ENCODE peak calls at places on chromosomes 3 and 15, in nine cellular contexts. One of them, this sample, is unnamed.

GRCh38 chr3:54758461-54758860 is 169.4 kb downstream of the LRTM1 start:
- DNase-seq in A172: no peak
- DNase-seq in RPMI8226: no peak
- DNase-seq in T-helper 2 cell: no peak
- DNase-seq in astrocyte of the hippocampus: no peak
- DNase-seq in HEK293T: no peak
- DNase-seq in activated CD4-positive, alpha-beta memory T cell treated with anti-CD3 and anti-CD28 coated beads, Interleukin-2, amount 10 ng/mL, durations not matched to agents 7 days and 5 days: no peak
- DNase-seq in astrocyte of the spinal cord: no peak
- DNase-seq in omental fat pad: no peak
- DNase-seq in this sample: no peak

GRCh38 chr15:53378096-53378620 is 381.3 kb downstream of the WDR72 start:
- DNase-seq in A172: no peak
- DNase-seq in RPMI8226: peak
- DNase-seq in T-helper 2 cell: no peak
- DNase-seq in astrocyte of the hippocampus: no peak
- DNase-seq in HEK293T: no peak
- DNase-seq in activated CD4-positive, alpha-beta memory T cell treated with anti-CD3 and anti-CD28 coated beads, Interleukin-2, amount 10 ng/mL, durations not matched to agents 7 days and 5 days: no peak
- DNase-seq in astrocyte of the spinal cord: no peak
- DNase-seq in omental fat pad: no peak
- DNase-seq in this sample: no peak

GRCh38 chr3:140349938-140350337 is 327.9 kb upstream of the TRIM42 start:
- DNase-seq in A172: no peak
- DNase-seq in RPMI8226: no peak
- DNase-seq in T-helper 2 cell: no peak
- DNase-seq in astrocyte of the hippocampus: no peak
- DNase-seq in HEK293T: no peak
- DNase-seq in activated CD4-positive, alpha-beta memory T cell treated with anti-CD3 and anti-CD28 coated beads, Interleukin-2, amount 10 ng/mL, durations not matched to agents 7 days and 5 days: no peak
- DNase-seq in astrocyte of the spinal cord: no peak
- DNase-seq in omental fat pad: no peak
- DNase-seq in this sample: no peak

GRCh38 chr3:148748323-148748722 is 50.6 kb downstream of the AGTR1 start:
- DNase-seq in A172: no peak
- DNase-seq in RPMI8226: no peak
- DNase-seq in T-helper 2 cell: no peak
- DNase-seq in astrocyte of the hippocampus: no peak
- DNase-seq in HEK293T: no peak
- DNase-seq in activated CD4-positive, alpha-beta memory T cell treated with anti-CD3 and anti-CD28 coated beads, Interleukin-2, amount 10 ng/mL, durations not matched to agents 7 days and 5 days: no peak
- DNase-seq in astrocyte of the spinal cord: no peak
- DNase-seq in omental fat pad: no peak
- DNase-seq in this sample: no peak

GRCh38 chr3:187521546-187521945 is 148.6 kb downstream of the SST start:
- DNase-seq in A172: no peak
- DNase-seq in RPMI8226: no peak
- DNase-seq in T-helper 2 cell: no peak
- DNase-seq in astrocyte of the hippocampus: no peak
- DNase-seq in HEK293T: no peak
- DNase-seq in activated CD4-positive, alpha-beta memory T cell treated with anti-CD3 and anti-CD28 coated beads, Interleukin-2, amount 10 ng/mL, durations not matched to agents 7 days and 5 days: no peak
- DNase-seq in astrocyte of the spinal cord: no peak
- DNase-seq in omental fat pad: no peak
- DNase-seq in this sample: no peak

GRCh38 chr3:53482227-53482626 is 12.2 kb upstream of the CACNA1D start:
- DNase-seq in A172: no peak
- DNase-seq in RPMI8226: no peak
- DNase-seq in T-helper 2 cell: no peak
- DNase-seq in astrocyte of the hippocampus: peak
- DNase-seq in HEK293T: no peak
- DNase-seq in activated CD4-positive, alpha-beta memory T cell treated with anti-CD3 and anti-CD28 coated beads, Interleukin-2, amount 10 ng/mL, durations not matched to agents 7 days and 5 days: no peak
- DNase-seq in astrocyte of the spinal cord: no peak
- DNase-seq in omental fat pad: no peak
- DNase-seq in this sample: no peak

GRCh38 chr15:74656935-74657535 is 38.8 kb downstream of the EDC3 start:
- DNase-seq in A172: no peak
- DNase-seq in RPMI8226: no peak
- DNase-seq in T-helper 2 cell: no peak
- DNase-seq in astrocyte of the hippocampus: no peak
- DNase-seq in HEK293T: no peak
- DNase-seq in activated CD4-positive, alpha-beta memory T cell treated with anti-CD3 and anti-CD28 coated beads, Interleukin-2, amount 10 ng/mL, durations not matched to agents 7 days and 5 days: no peak
- DNase-seq in astrocyte of the spinal cord: no peak
- DNase-seq in omental fat pad: no peak
- DNase-seq in this sample: no peak

GRCh38 chr3:129345971-129346370 is 67.3 kb downstream of the HMCES start:
- DNase-seq in A172: no peak
- DNase-seq in RPMI8226: no peak
- DNase-seq in T-helper 2 cell: no peak
- DNase-seq in astrocyte of the hippocampus: peak
- DNase-seq in HEK293T: no peak
- DNase-seq in activated CD4-positive, alpha-beta memory T cell treated with anti-CD3 and anti-CD28 coated beads, Interleukin-2, amount 10 ng/mL, durations not matched to agents 7 days and 5 days: no peak
- DNase-seq in astrocyte of the spinal cord: peak
- DNase-seq in omental fat pad: no peak
- DNase-seq in this sample: no peak

GRCh38 chr15:59283717-59284336 is 77.2 kb downstream of the LDHAL6B start:
- DNase-seq in A172: peak
- DNase-seq in RPMI8226: no peak
- DNase-seq in T-helper 2 cell: no peak
- DNase-seq in astrocyte of the hippocampus: no peak
- DNase-seq in HEK293T: no peak
- DNase-seq in activated CD4-positive, alpha-beta memory T cell treated with anti-CD3 and anti-CD28 coated beads, Interleukin-2, amount 10 ng/mL, durations not matched to agents 7 days and 5 days: no peak
- DNase-seq in astrocyte of the spinal cord: no peak
- DNase-seq in omental fat pad: no peak
- DNase-seq in this sample: no peak

GRCh38 chr3:136734382-136735070 is 17.7 kb downstream of the STAG1 start:
- DNase-seq in A172: no peak
- DNase-seq in RPMI8226: no peak
- DNase-seq in T-helper 2 cell: no peak
- DNase-seq in astrocyte of the hippocampus: no peak
- DNase-seq in HEK293T: no peak
- DNase-seq in activated CD4-positive, alpha-beta memory T cell treated with anti-CD3 and anti-CD28 coated beads, Interleukin-2, amount 10 ng/mL, durations not matched to agents 7 days and 5 days: no peak
- DNase-seq in astrocyte of the spinal cord: no peak
- DNase-seq in omental fat pad: no peak
- DNase-seq in this sample: no peak

GRCh38 chr15:101065570-101066221 is 146.5 kb downstream of the LRRK1 start:
- DNase-seq in A172: no peak
- DNase-seq in RPMI8226: no peak
- DNase-seq in T-helper 2 cell: no peak
- DNase-seq in astrocyte of the hippocampus: no peak
- DNase-seq in HEK293T: no peak
- DNase-seq in activated CD4-positive, alpha-beta memory T cell treated with anti-CD3 and anti-CD28 coated beads, Interleukin-2, amount 10 ng/mL, durations not matched to agents 7 days and 5 days: no peak
- DNase-seq in astrocyte of the spinal cord: no peak
- DNase-seq in omental fat pad: no peak
- DNase-seq in this sample: no peak

GRCh38 chr15:77819271-77819806 is 186.6 kb upstream of the LINGO1 start:
- DNase-seq in A172: no peak
- DNase-seq in RPMI8226: no peak
- DNase-seq in T-helper 2 cell: no peak
- DNase-seq in astrocyte of the hippocampus: peak
- DNase-seq in HEK293T: peak
- DNase-seq in activated CD4-positive, alpha-beta memory T cell treated with anti-CD3 and anti-CD28 coated beads, Interleukin-2, amount 10 ng/mL, durations not matched to agents 7 days and 5 days: no peak
- DNase-seq in astrocyte of the spinal cord: no peak
- DNase-seq in omental fat pad: no peak
- DNase-seq in this sample: peak

GRCh38 chr3:190325923-190326322 is 3.7 kb upstream of the CLDN1 start:
- DNase-seq in A172: no peak
- DNase-seq in RPMI8226: no peak
- DNase-seq in T-helper 2 cell: no peak
- DNase-seq in astrocyte of the hippocampus: peak
- DNase-seq in HEK293T: no peak
- DNase-seq in activated CD4-positive, alpha-beta memory T cell treated with anti-CD3 and anti-CD28 coated beads, Interleukin-2, amount 10 ng/mL, durations not matched to agents 7 days and 5 days: no peak
- DNase-seq in astrocyte of the spinal cord: peak
- DNase-seq in omental fat pad: no peak
- DNase-seq in this sample: no peak

GRCh38 chr15:27114440-27114839 is 143.5 kb downstream of the GABRG3 start:
- DNase-seq in A172: no peak
- DNase-seq in RPMI8226: no peak
- DNase-seq in T-helper 2 cell: no peak
- DNase-seq in astrocyte of the hippocampus: no peak
- DNase-seq in HEK293T: no peak
- DNase-seq in activated CD4-positive, alpha-beta memory T cell treated with anti-CD3 and anti-CD28 coated beads, Interleukin-2, amount 10 ng/mL, durations not matched to agents 7 days and 5 days: no peak
- DNase-seq in astrocyte of the spinal cord: no peak
- DNase-seq in omental fat pad: no peak
- DNase-seq in this sample: no peak

GRCh38 chr3:49004352-49005297 is 2.6 kb upstream of the WDR6 start:
- DNase-seq in A172: no peak
- DNase-seq in RPMI8226: no peak
- DNase-seq in T-helper 2 cell: no peak
- DNase-seq in astrocyte of the hippocampus: no peak
- DNase-seq in HEK293T: no peak
- DNase-seq in activated CD4-positive, alpha-beta memory T cell treated with anti-CD3 and anti-CD28 coated beads, Interleukin-2, amount 10 ng/mL, durations not matched to agents 7 days and 5 days: no peak
- DNase-seq in astrocyte of the spinal cord: no peak
- DNase-seq in omental fat pad: no peak
- DNase-seq in this sample: no peak

GRCh38 chr15:37903932-37904493 is 30.4 kb upstream of the TMCO5A start:
- DNase-seq in A172: no peak
- DNase-seq in RPMI8226: no peak
- DNase-seq in T-helper 2 cell: no peak
- DNase-seq in astrocyte of the hippocampus: no peak
- DNase-seq in HEK293T: no peak
- DNase-seq in activated CD4-positive, alpha-beta memory T cell treated with anti-CD3 and anti-CD28 coated beads, Interleukin-2, amount 10 ng/mL, durations not matched to agents 7 days and 5 days: no peak
- DNase-seq in astrocyte of the spinal cord: no peak
- DNase-seq in omental fat pad: no peak
- DNase-seq in this sample: no peak

GRCh38 chr3:125916376-125916978 is 52.5 kb upstream of the ROPN1B start:
- DNase-seq in A172: peak
- DNase-seq in RPMI8226: peak
- DNase-seq in T-helper 2 cell: peak
- DNase-seq in astrocyte of the hippocampus: peak
- DNase-seq in HEK293T: peak
- DNase-seq in activated CD4-positive, alpha-beta memory T cell treated with anti-CD3 and anti-CD28 coated beads, Interleukin-2, amount 10 ng/mL, durations not matched to agents 7 days and 5 days: no peak
- DNase-seq in astrocyte of the spinal cord: peak
- DNase-seq in omental fat pad: peak
- DNase-seq in this sample: peak

GRCh38 chr3:55160241-55160877 is 232.5 kb upstream of the LRTM1 start:
- DNase-seq in A172: peak
- DNase-seq in RPMI8226: no peak
- DNase-seq in T-helper 2 cell: no peak
- DNase-seq in astrocyte of the hippocampus: peak
- DNase-seq in HEK293T: no peak
- DNase-seq in activated CD4-positive, alpha-beta memory T cell treated with anti-CD3 and anti-CD28 coated beads, Interleukin-2, amount 10 ng/mL, durations not matched to agents 7 days and 5 days: no peak
- DNase-seq in astrocyte of the spinal cord: peak
- DNase-seq in omental fat pad: no peak
- DNase-seq in this sample: no peak

GRCh38 chr3:123119388-123119787 is 52.6 kb downstream of the PDIA5 start:
- DNase-seq in A172: no peak
- DNase-seq in RPMI8226: no peak
- DNase-seq in T-helper 2 cell: no peak
- DNase-seq in astrocyte of the hippocampus: no peak
- DNase-seq in HEK293T: no peak
- DNase-seq in activated CD4-positive, alpha-beta memory T cell treated with anti-CD3 and anti-CD28 coated beads, Interleukin-2, amount 10 ng/mL, durations not matched to agents 7 days and 5 days: no peak
- DNase-seq in astrocyte of the spinal cord: no peak
- DNase-seq in omental fat pad: no peak
- DNase-seq in this sample: no peak

GRCh38 chr3:117545484-117545883 is 835.9 kb downstream of the TUSC7 start:
- DNase-seq in A172: no peak
- DNase-seq in RPMI8226: no peak
- DNase-seq in T-helper 2 cell: no peak
- DNase-seq in astrocyte of the hippocampus: no peak
- DNase-seq in HEK293T: no peak
- DNase-seq in activated CD4-positive, alpha-beta memory T cell treated with anti-CD3 and anti-CD28 coated beads, Interleukin-2, amount 10 ng/mL, durations not matched to agents 7 days and 5 days: no peak
- DNase-seq in astrocyte of the spinal cord: no peak
- DNase-seq in omental fat pad: no peak
- DNase-seq in this sample: no peak

GRCh38 chr3:44966795-44967278 is 9.1 kb downstream of the ZDHHC3 start:
- DNase-seq in A172: no peak
- DNase-seq in RPMI8226: no peak
- DNase-seq in T-helper 2 cell: no peak
- DNase-seq in astrocyte of the hippocampus: no peak
- DNase-seq in HEK293T: no peak
- DNase-seq in activated CD4-positive, alpha-beta memory T cell treated with anti-CD3 and anti-CD28 coated beads, Interleukin-2, amount 10 ng/mL, durations not matched to agents 7 days and 5 days: no peak
- DNase-seq in astrocyte of the spinal cord: no peak
- DNase-seq in omental fat pad: no peak
- DNase-seq in this sample: no peak

GRCh38 chr3:76943671-76944070 is 96.2 kb upstream of the ROBO2 start:
- DNase-seq in A172: no peak
- DNase-seq in RPMI8226: no peak
- DNase-seq in T-helper 2 cell: no peak
- DNase-seq in astrocyte of the hippocampus: no peak
- DNase-seq in HEK293T: no peak
- DNase-seq in activated CD4-positive, alpha-beta memory T cell treated with anti-CD3 and anti-CD28 coated beads, Interleukin-2, amount 10 ng/mL, durations not matched to agents 7 days and 5 days: no peak
- DNase-seq in astrocyte of the spinal cord: no peak
- DNase-seq in omental fat pad: no peak
- DNase-seq in this sample: no peak

GRCh38 chr3:112128843-112129727 is 4.0 kb downstream of the GCSAM start:
- DNase-seq in A172: no peak
- DNase-seq in RPMI8226: peak
- DNase-seq in T-helper 2 cell: peak
- DNase-seq in astrocyte of the hippocampus: no peak
- DNase-seq in HEK293T: no peak
- DNase-seq in activated CD4-positive, alpha-beta memory T cell treated with anti-CD3 and anti-CD28 coated beads, Interleukin-2, amount 10 ng/mL, durations not matched to agents 7 days and 5 days: peak
- DNase-seq in astrocyte of the spinal cord: no peak
- DNase-seq in omental fat pad: no peak
- DNase-seq in this sample: no peak

GRCh38 chr3:50504681-50505080 is 1.2 kb upstream of the CACNA2D2 start:
- DNase-seq in A172: no peak
- DNase-seq in RPMI8226: no peak
- DNase-seq in T-helper 2 cell: no peak
- DNase-seq in astrocyte of the hippocampus: no peak
- DNase-seq in HEK293T: no peak
- DNase-seq in activated CD4-positive, alpha-beta memory T cell treated with anti-CD3 and anti-CD28 coated beads, Interleukin-2, amount 10 ng/mL, durations not matched to agents 7 days and 5 days: no peak
- DNase-seq in astrocyte of the spinal cord: no peak
- DNase-seq in omental fat pad: no peak
- DNase-seq in this sample: no peak